ENCODE peak calls at places on chromosomes 5 and 9, in four cellular contexts. B is GM12878, R is H1, L is K562. H is an unnamed sample.
A peak's percentile ranks its signal among the peaks of the same experiment; 100 is the strongest.

GRCh38 chr9:94985649-94986048 is 259.1 kb downstream of the AOPEP start:
- DNase-seq in B (no peak), R (no peak), L (peak; percentile 60), H (no peak)

GRCh38 chr9:69951411-69951810 is 92.2 kb upstream of the MAMDC2 start:
- DNase-seq in B (no peak), R (no peak), L (no peak), H (no peak)

GRCh38 chr5:151449836-151450235 is 2.4 kb downstream of the SLC36A1 start:
- DNase-seq in B (no peak), R (no peak), L (no peak), H (no peak)

GRCh38 chr5:150303070-150303595 is 428 bp upstream of the ARSI start:
- DNase-seq in B (no peak), R (no peak), L (no peak), H (no peak)

GRCh38 chr9:128072144-128073021 is 4.4 kb downstream of the SLC25A25 start:
- DNase-seq in B (peak; percentile 87), R (no peak), L (no peak), H (no peak)

GRCh38 chr5:176781638-176782570 is 28.5 kb upstream of the UNC5A start:
- DNase-seq in B (no peak), R (no peak), L (no peak), H (no peak)

GRCh38 chr5:10499066-10499465 is 57.4 kb downstream of the ROPN1L start:
- DNase-seq in B (no peak), R (no peak), L (no peak), H (no peak)

GRCh38 chr5:109711681-109712080 is 22.0 kb downstream of the MAN2A1 start:
- DNase-seq in B (no peak), R (no peak), L (peak; percentile 17), H (no peak)

GRCh38 chr5:74199436-74200210 is 440.9 kb downstream of the ENC1 start:
- DNase-seq in B (no peak), R (no peak), L (no peak), H (no peak)

GRCh38 chr5:142745268-142745667 is 24.9 kb upstream of the ARHGAP26 start:
- DNase-seq in B (no peak), R (no peak), L (no peak), H (no peak)

GRCh38 chr5:79759436-79759835 is 69.8 kb downstream of the CMYA5 start:
- DNase-seq in B (no peak), R (no peak), L (no peak), H (no peak)

GRCh38 chr5:100841358-100842076 is 61.6 kb downstream of the ST8SIA4 start:
- DNase-seq in B (no peak), R (no peak), L (no peak), H (no peak)

GRCh38 chr5:107554776-107555424 is 115.8 kb downstream of the EFNA5 start:
- DNase-seq in B (no peak), R (no peak), L (no peak), H (no peak)

GRCh38 chr9:81427870-81428269 is 261.5 kb downstream of the TLE1 start:
- DNase-seq in B (no peak), R (no peak), L (no peak), H (no peak)

GRCh38 chr5:54902817-54903473 is 82.4 kb downstream of the ESM1 start:
- DNase-seq in B (peak; percentile 78), R (no peak), L (no peak), H (no peak)
- TF ChIP-seq BRCA1 in B (no peak), R (no peak), L (no peak), H (no peak)

DNA sequence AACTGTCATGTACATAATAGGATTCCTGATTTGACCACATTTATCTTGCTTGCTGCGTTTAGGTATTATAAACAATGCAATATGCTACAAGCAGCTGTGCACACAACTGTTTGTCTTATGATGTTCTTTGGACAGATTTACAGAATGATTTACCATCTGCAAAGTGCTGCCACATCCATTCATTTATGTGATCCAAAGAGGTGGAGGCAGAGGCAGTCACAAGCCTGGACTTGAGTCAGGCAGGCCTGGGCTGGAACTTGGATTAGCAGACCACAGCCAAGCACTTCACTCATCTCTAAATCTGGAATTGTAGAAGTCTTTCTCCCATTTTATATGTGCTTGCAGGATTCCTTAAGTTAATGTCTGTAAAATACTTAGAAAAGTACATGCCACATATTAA is 149.0 kb downstream of the INSYN2B start:
- DNase-seq in B (no peak), R (no peak), L (no peak), H (no peak)
- TF ChIP-seq KDM1A in B (no peak), R (no peak), L (no peak), H (no peak)

GRCh38 chr9:78320030-78320693 is 23.2 kb downstream of the PSAT1 start:
- DNase-seq in B (no peak), R (no peak), L (no peak), H (no peak)

GRCh38 chr9:78316151-78316892 is 19.4 kb downstream of the PSAT1 start:
- DNase-seq in B (no peak), R (no peak), L (no peak), H (no peak)

GRCh38 chr9:78320875-78321496 is 24.1 kb downstream of the PSAT1 start:
- DNase-seq in B (no peak), R (no peak), L (no peak), H (no peak)

GRCh38 chr9:78321505-78321904 is 24.6 kb downstream of the PSAT1 start:
- DNase-seq in B (no peak), R (no peak), L (no peak), H (no peak)

DNA sequence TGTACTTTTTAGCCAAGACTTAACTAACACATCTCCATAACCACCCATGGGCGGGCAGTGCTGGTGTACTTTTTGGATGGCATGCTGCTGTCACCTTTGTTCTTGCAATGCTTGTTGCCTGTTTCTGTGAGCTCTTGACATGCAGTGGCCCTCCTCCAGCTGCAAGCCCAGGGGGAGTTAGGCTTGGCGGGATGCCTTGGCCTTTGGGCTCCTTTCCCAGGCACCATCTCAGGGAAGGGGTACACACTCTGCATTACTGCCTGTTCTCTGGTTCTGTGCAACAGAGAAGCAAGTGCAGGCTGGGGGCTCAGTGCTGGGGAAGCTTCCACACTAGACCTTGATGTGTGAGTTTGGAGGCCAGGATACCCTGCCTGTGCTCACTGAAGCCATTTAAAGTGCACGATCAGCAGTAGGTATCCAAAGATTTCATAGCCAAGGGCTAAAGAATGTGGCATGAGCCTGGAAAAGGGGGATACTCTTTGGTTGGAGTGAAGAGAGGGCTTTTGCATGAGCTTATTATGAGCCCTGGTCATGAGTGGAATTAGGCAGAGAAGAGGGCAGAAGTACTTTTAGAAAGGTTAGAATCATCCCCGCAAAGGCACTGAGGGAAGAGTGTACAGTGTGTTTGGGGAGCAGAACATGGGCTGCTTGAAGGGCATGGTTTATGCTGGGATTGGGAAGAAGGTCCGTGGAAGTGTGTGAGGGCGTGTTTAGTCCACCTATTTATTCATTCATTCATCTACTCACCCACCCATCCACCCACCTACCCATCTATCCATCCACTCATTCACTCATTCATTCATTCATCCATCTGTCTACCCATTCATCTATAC is 22.5 kb downstream of the PSAT1 start:
- DNase-seq in B (no peak), R (no peak), L (no peak), H (no peak)
- TF ChIP-seq BRCA1 in B (no peak), R (no peak), L (no peak), H (no peak)

DNA sequence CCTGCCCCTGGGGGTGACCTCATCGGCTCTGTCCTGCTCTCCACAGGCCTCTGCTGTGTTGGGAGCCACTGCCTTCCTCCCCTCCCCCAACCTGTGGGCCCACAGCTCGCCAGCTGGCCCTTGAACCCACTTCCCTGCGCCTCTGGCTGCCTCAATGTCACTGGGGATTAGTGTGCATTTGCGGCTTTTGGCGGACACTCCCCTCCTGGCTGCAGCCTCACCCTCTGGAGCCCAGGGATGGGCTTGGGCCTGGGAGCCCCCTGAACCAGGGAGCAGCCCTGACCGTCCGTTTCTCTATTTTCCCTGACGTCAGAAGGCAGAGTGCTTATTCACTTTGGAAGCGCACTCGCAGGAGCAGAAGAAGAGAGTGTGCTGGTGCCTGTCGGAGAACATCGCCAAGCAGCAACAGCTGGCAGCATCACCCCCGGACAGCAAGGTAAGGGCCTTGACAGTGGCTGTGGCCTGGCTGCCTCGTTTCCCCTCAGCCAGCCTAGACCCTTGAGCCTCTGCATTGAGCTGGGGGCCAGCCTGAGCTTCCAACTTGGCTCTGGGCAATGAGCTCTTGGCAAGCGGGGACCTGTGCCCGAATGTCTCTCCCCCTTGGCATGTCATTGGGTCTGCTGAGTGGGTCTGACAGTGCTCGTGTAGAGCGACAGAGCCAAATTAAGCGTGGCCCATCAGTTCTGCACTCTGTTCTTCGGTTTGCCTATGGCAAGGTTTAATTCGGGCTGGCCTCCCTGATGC is 73.1 kb downstream of the RGS3 start:
- DNase-seq in B (no peak), R (no peak), L (no peak), H (no peak)
- TF ChIP-seq KDM1A in B (no peak), R (no peak), L (no peak), H (no peak)

DNA sequence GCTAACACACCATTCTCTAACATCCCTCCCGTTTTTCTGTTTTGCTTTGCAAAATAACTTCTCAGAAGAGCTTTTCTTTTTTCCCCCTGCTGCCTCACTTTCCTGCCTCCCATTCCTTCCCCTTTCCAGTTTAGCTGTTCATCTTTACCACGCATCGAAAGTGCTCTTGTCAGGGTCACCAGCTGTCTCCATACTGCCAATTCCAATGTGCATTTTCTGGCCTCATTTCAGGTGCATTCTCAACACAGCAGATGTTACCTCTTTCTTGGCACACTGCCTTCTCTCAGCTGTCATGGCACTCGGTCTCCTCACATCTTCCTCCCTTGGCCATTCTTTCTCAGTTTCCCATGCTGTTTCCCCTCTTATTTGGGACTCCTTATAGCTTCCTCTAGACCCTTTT is 9.5 kb downstream of the ARSK start:
- DNase-seq in B (no peak), R (no peak), L (no peak), H (no peak)
- TF ChIP-seq BRCA1 in B (no peak), R (no peak), L (no peak), H (no peak)

GRCh38 chr5:72611111-72611724 is 104.0 kb upstream of the ZNF366 start:
- DNase-seq in B (no peak), R (peak; percentile 39), L (peak; percentile 69), H (peak; percentile 43)
- TF ChIP-seq KDM1A in B (no peak), R (no peak), L (no peak), H (no peak)

GRCh38 chr9:110095776-110096175 is 112.2 kb downstream of the C9orf152 start:
- DNase-seq in B (no peak), R (no peak), L (no peak), H (no peak)
- TF ChIP-seq BRCA1 in B (no peak), R (no peak), L (no peak), H (no peak)

GRCh38 chr9:116381350-116381749 is 227.8 kb downstream of the PAPPA start:
- DNase-seq in B (no peak), R (no peak), L (no peak), H (no peak)

GRCh38 chr9:116383133-116383532 is 229.5 kb downstream of the PAPPA start:
- DNase-seq in B (no peak), R (no peak), L (no peak), H (no peak)

GRCh38 chr9:116380496-116380995 is 227.0 kb downstream of the PAPPA start:
- DNase-seq in B (no peak), R (no peak), L (no peak), H (no peak)

GRCh38 chr9:116382053-116382452 is 228.5 kb downstream of the PAPPA start:
- DNase-seq in B (no peak), R (no peak), L (no peak), H (no peak)

GRCh38 chr9:116383956-116384355 is 230.4 kb downstream of the PAPPA start:
- DNase-seq in B (no peak), R (no peak), L (no peak), H (no peak)
- TF ChIP-seq KDM1A in B (no peak), R (no peak), L (no peak), H (no peak)